ENCODE peak calls at places on chromosomes 11 and 22, in six cellular contexts. U is H1, I is HepG2, D is HCT116, P is K562, Q is GM12878. C is an unnamed sample.

GRCh38 chr11:34166806-34167740 is 61.6 kb downstream of the NAT10 start:
- DNase-seq in P (no peak), I (no peak), U (no peak), D (no peak), Q (no peak), C (no peak)

GRCh38 chr11:14886509-14886908 is 5.5 kb downstream of the CYP2R1 start:
- DNase-seq in I (peak), Q (no peak), U (no peak), D (no peak), P (no peak), C (no peak)

GRCh38 chr11:133529807-133530500 is 2.3 kb downstream of the OPCML start:
- DNase-seq in I (no peak), P (no peak), D (no peak), U (no peak), Q (no peak), C (no peak)

GRCh38 chr11:126162286-126163030 is 49.0 kb downstream of the RPUSD4 start:
- DNase-seq in U (no peak), Q (no peak), P (no peak), D (no peak), I (no peak), C (no peak)

GRCh38 chr11:130211781-130212401 is 52.3 kb downstream of the ST14 start:
- DNase-seq in P (no peak), U (no peak), I (no peak), Q (no peak), D (no peak), C (no peak)

GRCh38 chr11:93034031-93034430 is 64.6 kb downstream of the MTNR1B start:
- DNase-seq in Q (no peak), I (peak), P (no peak), U (no peak), D (no peak), C (no peak)

GRCh38 chr11:2474059-2474901 is 29.5 kb downstream of the KCNQ1 start:
- DNase-seq in P (no peak), D (no peak), I (no peak), Q (no peak), U (no peak), C (no peak)

GRCh38 chr22:20456064-20456721 is 18.6 kb upstream of the SCARF2 start:
- DNase-seq in D (peak), I (peak), P (peak), U (peak), Q (peak), C (peak)

GRCh38 chr11:44130751-44131150 is 35.3 kb downstream of the EXT2 start:
- DNase-seq in Q (no peak), P (no peak), U (no peak), D (no peak), I (no peak), C (no peak)

GRCh38 chr11:47001666-47002285 is 65.2 kb downstream of the CSTPP1 start:
- DNase-seq in P (no peak), U (no peak), I (no peak), D (no peak), Q (no peak), C (no peak)

DNA sequence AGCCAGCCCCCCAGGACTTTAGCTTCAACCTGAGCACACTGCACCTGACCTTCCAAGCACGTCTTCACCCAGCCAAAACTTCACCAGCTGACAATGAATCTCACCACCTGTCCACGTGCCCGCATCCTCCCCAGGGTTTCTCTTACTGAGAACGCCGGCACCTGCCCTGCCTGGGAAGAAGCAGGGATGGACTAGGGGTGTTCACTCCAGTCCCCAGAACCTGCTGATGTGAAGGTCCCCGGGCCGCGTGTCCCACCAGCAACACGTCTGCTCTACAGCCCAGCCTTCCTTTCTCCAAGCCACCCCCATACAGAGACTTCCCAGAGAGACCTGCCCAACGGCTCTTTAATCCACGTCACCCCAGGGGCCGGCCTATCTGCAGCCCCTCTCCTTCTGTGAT is 12.8 kb downstream of the CPT1A start:
- DNase-seq in D (no peak), U (no peak), Q (no peak), I (no peak), P (no peak), C (no peak)
- H3K4me3 ChIP-seq in D (no peak), U (no peak), Q (no peak), I (no peak), P (no peak), C (no peak)

GRCh38 chr11:9206496-9206895 is 58.7 kb downstream of the DENND5A start:
- DNase-seq in Q (no peak), U (no peak), D (no peak), P (no peak), I (no peak), C (no peak)
- TF ChIP-seq ZNF274 in Q (no peak), U (no peak), D (no peak), P (no peak), I (no peak), C (no peak)

DNA sequence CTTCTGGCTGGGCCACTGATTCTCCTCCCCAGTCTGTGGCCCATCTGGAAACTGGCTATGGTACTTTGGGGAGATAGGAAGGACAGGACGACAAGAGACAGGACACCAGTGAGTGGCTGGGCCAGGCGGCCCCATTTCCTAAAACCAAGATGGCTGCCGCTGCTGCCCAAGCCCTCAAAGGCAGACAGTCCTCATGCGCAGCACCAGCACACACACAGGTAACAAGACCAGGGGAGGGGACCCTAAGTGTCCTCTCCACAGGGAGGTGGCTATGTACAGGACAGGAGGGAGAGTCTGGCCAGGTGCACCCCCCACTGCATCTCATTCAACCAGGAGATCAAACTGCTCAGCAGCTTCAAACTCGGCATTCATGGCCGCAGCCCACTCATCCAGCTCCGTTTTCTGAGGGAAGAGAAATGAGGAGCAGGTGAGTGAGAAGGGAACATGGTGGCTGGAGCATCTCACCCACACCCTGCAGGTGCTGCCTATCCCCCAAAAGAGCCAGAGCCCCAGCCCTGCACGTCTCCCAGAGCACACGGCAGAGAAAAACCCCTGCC is 5.0 kb downstream of the CDCA5 start:
- DNase-seq in I (no peak), P (no peak), Q (no peak), U (no peak), D (no peak), C (no peak)
- H3K4me3 ChIP-seq in I (no peak), P (no peak), Q (peak), U (no peak), D (no peak), C (no peak)

DNA sequence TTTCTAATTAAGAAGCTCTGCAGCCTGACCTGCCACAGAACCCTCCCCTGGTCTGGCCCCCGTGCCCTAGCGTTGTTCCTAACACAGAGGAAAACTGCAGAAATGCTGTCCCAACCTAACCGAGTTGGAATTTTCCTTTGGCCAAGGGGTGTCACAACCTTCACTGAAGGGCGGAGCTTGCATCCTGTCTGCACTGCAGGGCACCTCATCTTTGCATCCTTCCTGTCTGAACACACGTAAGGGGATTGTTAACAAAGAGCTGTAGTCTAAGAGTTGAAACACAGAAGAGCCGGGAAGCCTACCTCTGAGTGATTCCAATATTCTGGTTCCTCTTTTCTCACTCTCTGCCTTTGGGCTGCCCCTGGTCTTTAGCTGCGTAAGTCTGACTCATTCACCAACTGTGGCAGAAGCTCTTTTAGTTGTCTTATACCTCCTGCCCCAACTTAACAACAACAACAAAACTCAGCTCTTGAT is 1.6 kb downstream of the DIXDC1 start:
- DNase-seq in Q (peak), P (no peak), U (no peak), I (peak), D (no peak), C (no peak)
- TF ChIP-seq ZNF274 in Q (no peak), P (no peak), U (no peak), I (no peak), D (no peak), C (no peak)

DNA sequence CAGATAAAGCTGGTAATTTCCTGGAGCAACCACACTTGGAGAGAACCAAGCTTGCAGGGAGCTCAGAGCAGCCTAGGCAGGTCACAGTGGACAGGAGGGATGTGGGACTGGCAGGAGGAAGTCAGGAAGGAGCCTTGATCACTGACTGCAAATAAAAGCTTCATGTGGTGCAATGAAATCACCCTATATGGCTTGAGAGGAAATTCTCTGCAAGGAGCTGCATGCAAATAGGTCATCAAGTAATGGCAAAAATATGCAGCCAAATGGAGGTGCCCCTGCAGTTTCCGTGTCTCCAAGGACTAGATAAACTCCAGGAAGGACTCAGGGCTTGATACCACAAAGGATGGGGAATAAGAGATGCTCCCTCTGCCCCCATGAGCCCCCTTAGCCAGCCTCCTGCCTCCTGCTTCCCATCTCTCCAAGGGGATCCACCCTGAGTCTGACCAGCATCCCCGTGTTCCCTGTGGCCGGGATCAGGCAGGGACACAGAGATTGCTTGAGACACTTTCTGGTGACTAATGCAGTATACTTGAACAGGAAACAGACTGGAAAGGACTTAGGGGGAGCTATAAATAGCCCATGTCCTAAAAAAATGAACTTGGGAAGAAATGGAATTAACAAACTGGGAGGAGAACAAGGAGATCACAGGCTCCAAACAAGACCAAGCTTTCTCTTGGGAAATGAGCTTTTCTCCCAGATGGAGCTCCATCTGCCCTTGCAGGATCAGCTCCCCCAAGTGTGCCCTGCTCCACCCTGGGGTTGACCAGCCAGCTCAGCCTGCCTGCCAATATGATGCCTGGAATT is 23.9 kb upstream of the MICAL2 start:
- DNase-seq in U (no peak), I (peak), Q (no peak), D (peak), P (no peak), C (no peak)
- H3K4me3 ChIP-seq in U (no peak), I (no peak), Q (no peak), D (peak), P (no peak), C (no peak)

C was measured in NT2/D1.